ENCODE peak calls at places on chromosomes 12 and 14, in eight cellular contexts. One of them, this sample, is unnamed.

GRCh38 chr12:71439613-71440392 is at the start of gene LGR5:
- DNase-seq in CD8-positive, alpha-beta T cell: no peak
- DNase-seq in foreskin fibroblast: peak; percentile 19
- DNase-seq in fibroblast of pulmonary artery: peak; percentile 19
- DNase-seq in psoas muscle: peak; percentile 36
- DNase-seq in brain microvascular endothelial cell: no peak
- DNase-seq in lung: no peak
- DNase-seq in A549: no peak
- DNase-seq in this sample: peak; percentile 21

GRCh38 chr14:81655423-81656314 is 122.0 kb upstream of the SEL1L start:
- DNase-seq in fibroblast of pulmonary artery: no peak
- DNase-seq in lung: no peak
- DNase-seq in psoas muscle: no peak
- DNase-seq in A549: no peak
- DNase-seq in foreskin fibroblast: no peak
- DNase-seq in CD8-positive, alpha-beta T cell: no peak
- DNase-seq in brain microvascular endothelial cell: no peak
- DNase-seq in this sample: peak; percentile 22

GRCh38 chr12:3241621-3242020 is 164.4 kb downstream of the TSPAN9 start:
- DNase-seq in A549: no peak
- DNase-seq in CD8-positive, alpha-beta T cell: no peak
- DNase-seq in fibroblast of pulmonary artery: no peak
- DNase-seq in foreskin fibroblast: no peak
- DNase-seq in lung: no peak
- DNase-seq in brain microvascular endothelial cell: no peak
- DNase-seq in psoas muscle: peak; percentile 65
- DNase-seq in this sample: no peak

GRCh38 chr14:64673748-64674147 is 30.5 kb upstream of the PLEKHG3 start:
- DNase-seq in A549: no peak
- DNase-seq in fibroblast of pulmonary artery: no peak
- DNase-seq in psoas muscle: no peak
- DNase-seq in CD8-positive, alpha-beta T cell: peak; percentile 16
- DNase-seq in lung: no peak
- DNase-seq in foreskin fibroblast: no peak
- DNase-seq in brain microvascular endothelial cell: no peak
- DNase-seq in this sample: peak; percentile 79

GRCh38 chr12:100460702-100461101 is 13.0 kb upstream of the NR1H4 start:
- DNase-seq in lung: no peak
- DNase-seq in fibroblast of pulmonary artery: no peak
- DNase-seq in brain microvascular endothelial cell: no peak
- DNase-seq in CD8-positive, alpha-beta T cell: no peak
- DNase-seq in A549: no peak
- DNase-seq in foreskin fibroblast: no peak
- DNase-seq in psoas muscle: no peak
- DNase-seq in this sample: no peak

GRCh38 chr14:23443411-23443812 is 8.0 kb upstream of the MYH7 start:
- DNase-seq in lung: no peak
- DNase-seq in brain microvascular endothelial cell: no peak
- DNase-seq in psoas muscle: no peak
- DNase-seq in fibroblast of pulmonary artery: no peak
- DNase-seq in CD8-positive, alpha-beta T cell: no peak
- DNase-seq in A549: no peak
- DNase-seq in foreskin fibroblast: no peak
- DNase-seq in this sample: no peak

GRCh38 chr12:132018193-132018916 is 68.6 kb downstream of the EP400 start:
- DNase-seq in CD8-positive, alpha-beta T cell: no peak
- DNase-seq in psoas muscle: no peak
- DNase-seq in A549: no peak
- DNase-seq in foreskin fibroblast: no peak
- DNase-seq in fibroblast of pulmonary artery: no peak
- DNase-seq in lung: no peak
- DNase-seq in brain microvascular endothelial cell: no peak
- DNase-seq in this sample: peak; percentile 5

GRCh38 chr12:130557201-130557600 is 158.9 kb downstream of the RIMBP2 start:
- DNase-seq in CD8-positive, alpha-beta T cell: no peak
- DNase-seq in psoas muscle: no peak
- DNase-seq in foreskin fibroblast: no peak
- DNase-seq in fibroblast of pulmonary artery: no peak
- DNase-seq in brain microvascular endothelial cell: no peak
- DNase-seq in A549: no peak
- DNase-seq in lung: no peak
- DNase-seq in this sample: no peak

GRCh38 chr12:18629916-18630315 is 107.9 kb downstream of the PLCZ1 start:
- DNase-seq in brain microvascular endothelial cell: no peak
- DNase-seq in fibroblast of pulmonary artery: no peak
- DNase-seq in lung: no peak
- DNase-seq in A549: no peak
- DNase-seq in foreskin fibroblast: no peak
- DNase-seq in CD8-positive, alpha-beta T cell: no peak
- DNase-seq in psoas muscle: no peak
- DNase-seq in this sample: peak; percentile 51

GRCh38 chr12:31570880-31571279 is 20.1 kb downstream of the DENND5B start:
- DNase-seq in fibroblast of pulmonary artery: peak; percentile 30
- DNase-seq in A549: no peak
- DNase-seq in CD8-positive, alpha-beta T cell: no peak
- DNase-seq in brain microvascular endothelial cell: peak; percentile 20
- DNase-seq in psoas muscle: no peak
- DNase-seq in lung: no peak
- DNase-seq in foreskin fibroblast: no peak
- DNase-seq in this sample: no peak

GRCh38 chr14:105116451-105117256 is 51.4 kb upstream of the GPR132 start:
- DNase-seq in psoas muscle: no peak
- DNase-seq in brain microvascular endothelial cell: no peak
- DNase-seq in fibroblast of pulmonary artery: no peak
- DNase-seq in CD8-positive, alpha-beta T cell: no peak
- DNase-seq in lung: no peak
- DNase-seq in foreskin fibroblast: no peak
- DNase-seq in A549: no peak
- DNase-seq in this sample: no peak

GRCh38 chr14:76942288-76942778 is 86.2 kb downstream of the IRF2BPL start:
- DNase-seq in foreskin fibroblast: no peak
- DNase-seq in brain microvascular endothelial cell: no peak
- DNase-seq in CD8-positive, alpha-beta T cell: no peak
- DNase-seq in lung: no peak
- DNase-seq in fibroblast of pulmonary artery: no peak
- DNase-seq in A549: no peak
- DNase-seq in psoas muscle: no peak
- DNase-seq in this sample: no peak

GRCh38 chr12:53486730-53487487 is 12.3 kb downstream of the MAP3K12 start:
- DNase-seq in CD8-positive, alpha-beta T cell: no peak
- DNase-seq in fibroblast of pulmonary artery: no peak
- DNase-seq in psoas muscle: no peak
- DNase-seq in lung: no peak
- DNase-seq in foreskin fibroblast: no peak
- DNase-seq in brain microvascular endothelial cell: no peak
- DNase-seq in A549: no peak
- DNase-seq in this sample: no peak

GRCh38 chr14:52267501-52268190 is at the start of gene PTGDR:
- DNase-seq in fibroblast of pulmonary artery: peak; percentile 6
- DNase-seq in CD8-positive, alpha-beta T cell: no peak
- DNase-seq in psoas muscle: peak; percentile 23
- DNase-seq in lung: no peak
- DNase-seq in A549: no peak
- DNase-seq in foreskin fibroblast: no peak
- DNase-seq in brain microvascular endothelial cell: no peak
- DNase-seq in this sample: peak; percentile 13

GRCh38 chr14:52900731-52901130 is 50.1 kb downstream of the FERMT2 start:
- DNase-seq in brain microvascular endothelial cell: no peak
- DNase-seq in lung: no peak
- DNase-seq in foreskin fibroblast: no peak
- DNase-seq in A549: no peak
- DNase-seq in psoas muscle: no peak
- DNase-seq in CD8-positive, alpha-beta T cell: no peak
- DNase-seq in fibroblast of pulmonary artery: no peak
- DNase-seq in this sample: peak; percentile 52

GRCh38 chr14:22780105-22780679 is 13.7 kb downstream of the OXA1L start:
- DNase-seq in foreskin fibroblast: no peak
- DNase-seq in psoas muscle: no peak
- DNase-seq in lung: no peak
- DNase-seq in brain microvascular endothelial cell: peak; percentile 4
- DNase-seq in fibroblast of pulmonary artery: peak; percentile 65
- DNase-seq in CD8-positive, alpha-beta T cell: no peak
- DNase-seq in A549: no peak
- DNase-seq in this sample: no peak

GRCh38 chr12:47321436-47321835 is 241.7 kb upstream of the AMIGO2 start:
- DNase-seq in A549: no peak
- DNase-seq in foreskin fibroblast: no peak
- DNase-seq in CD8-positive, alpha-beta T cell: no peak
- DNase-seq in lung: no peak
- DNase-seq in fibroblast of pulmonary artery: no peak
- DNase-seq in psoas muscle: no peak
- DNase-seq in brain microvascular endothelial cell: no peak
- DNase-seq in this sample: no peak

GRCh38 chr12:47318963-47319362 is 239.2 kb upstream of the AMIGO2 start:
- DNase-seq in A549: no peak
- DNase-seq in foreskin fibroblast: no peak
- DNase-seq in fibroblast of pulmonary artery: no peak
- DNase-seq in lung: no peak
- DNase-seq in brain microvascular endothelial cell: no peak
- DNase-seq in psoas muscle: no peak
- DNase-seq in CD8-positive, alpha-beta T cell: no peak
- DNase-seq in this sample: no peak

GRCh38 chr12:47319746-47320145 is 240.0 kb upstream of the AMIGO2 start:
- DNase-seq in psoas muscle: no peak
- DNase-seq in foreskin fibroblast: no peak
- DNase-seq in fibroblast of pulmonary artery: no peak
- DNase-seq in lung: no peak
- DNase-seq in A549: no peak
- DNase-seq in CD8-positive, alpha-beta T cell: no peak
- DNase-seq in brain microvascular endothelial cell: no peak
- DNase-seq in this sample: no peak

GRCh38 chr12:47316609-47317049 is 236.9 kb upstream of the AMIGO2 start:
- DNase-seq in A549: no peak
- DNase-seq in fibroblast of pulmonary artery: peak; percentile 64
- DNase-seq in psoas muscle: no peak
- DNase-seq in brain microvascular endothelial cell: no peak
- DNase-seq in CD8-positive, alpha-beta T cell: no peak
- DNase-seq in lung: no peak
- DNase-seq in foreskin fibroblast: no peak
- DNase-seq in this sample: no peak

GRCh38 chr12:47317182-47317915 is 237.6 kb upstream of the AMIGO2 start:
- DNase-seq in A549: no peak
- DNase-seq in psoas muscle: no peak
- DNase-seq in fibroblast of pulmonary artery: no peak
- DNase-seq in brain microvascular endothelial cell: no peak
- DNase-seq in lung: no peak
- DNase-seq in CD8-positive, alpha-beta T cell: no peak
- DNase-seq in foreskin fibroblast: no peak
- DNase-seq in this sample: no peak
- TF ChIP-seq CTCF in A549: no peak
- TF ChIP-seq CTCF in psoas muscle: no peak
- TF ChIP-seq CTCF in fibroblast of pulmonary artery: no peak
- TF ChIP-seq CTCF in brain microvascular endothelial cell: no peak
- TF ChIP-seq CTCF in lung: no peak
- TF ChIP-seq CTCF in CD8-positive, alpha-beta T cell: no peak
- TF ChIP-seq CTCF in foreskin fibroblast: no peak
- TF ChIP-seq CTCF in this sample: no peak

GRCh38 chr12:116336542-116337065 is 59.1 kb upstream of the MED13L start:
- DNase-seq in A549: no peak
- DNase-seq in psoas muscle: no peak
- DNase-seq in foreskin fibroblast: no peak
- DNase-seq in lung: no peak
- DNase-seq in fibroblast of pulmonary artery: peak; percentile 54
- DNase-seq in CD8-positive, alpha-beta T cell: no peak
- DNase-seq in brain microvascular endothelial cell: peak; percentile 15
- DNase-seq in this sample: peak; percentile 58

GRCh38 chr12:116337312-116337711 is 59.8 kb upstream of the MED13L start:
- DNase-seq in psoas muscle: no peak
- DNase-seq in lung: no peak
- DNase-seq in fibroblast of pulmonary artery: no peak
- DNase-seq in brain microvascular endothelial cell: no peak
- DNase-seq in CD8-positive, alpha-beta T cell: no peak
- DNase-seq in A549: no peak
- DNase-seq in foreskin fibroblast: no peak
- DNase-seq in this sample: no peak

GRCh38 chr12:116331876-116332275 is 54.4 kb upstream of the MED13L start:
- DNase-seq in CD8-positive, alpha-beta T cell: no peak
- DNase-seq in brain microvascular endothelial cell: no peak
- DNase-seq in lung: no peak
- DNase-seq in foreskin fibroblast: no peak
- DNase-seq in A549: no peak
- DNase-seq in psoas muscle: no peak
- DNase-seq in fibroblast of pulmonary artery: no peak
- DNase-seq in this sample: peak; percentile 56

GRCh38 chr12:116333402-116333801 is 55.9 kb upstream of the MED13L start:
- DNase-seq in A549: no peak
- DNase-seq in brain microvascular endothelial cell: no peak
- DNase-seq in foreskin fibroblast: no peak
- DNase-seq in CD8-positive, alpha-beta T cell: no peak
- DNase-seq in lung: no peak
- DNase-seq in psoas muscle: no peak
- DNase-seq in fibroblast of pulmonary artery: no peak
- DNase-seq in this sample: no peak

GRCh38 chr12:116332705-116333380 is 55.4 kb upstream of the MED13L start:
- DNase-seq in brain microvascular endothelial cell: no peak
- DNase-seq in psoas muscle: no peak
- DNase-seq in CD8-positive, alpha-beta T cell: no peak
- DNase-seq in fibroblast of pulmonary artery: no peak
- DNase-seq in foreskin fibroblast: no peak
- DNase-seq in lung: no peak
- DNase-seq in A549: no peak
- DNase-seq in this sample: peak; percentile 46
- H3K4me3 ChIP-seq in brain microvascular endothelial cell: no peak overlapping the region
- H3K4me3 ChIP-seq in psoas muscle: no peak overlapping the region
- H3K4me3 ChIP-seq in CD8-positive, alpha-beta T cell: no peak overlapping the region
- H3K4me3 ChIP-seq in fibroblast of pulmonary artery: no peak overlapping the region
- H3K4me3 ChIP-seq in foreskin fibroblast: no peak overlapping the region
- H3K4me3 ChIP-seq in lung: no peak overlapping the region
- H3K4me3 ChIP-seq in A549: no peak overlapping the region
- H3K4me3 ChIP-seq in this sample: no peak overlapping the region

GRCh38 chr14:92323031-92323915 is at the start of gene SLC24A4:
- DNase-seq in foreskin fibroblast: peak; percentile 10
- DNase-seq in brain microvascular endothelial cell: no peak
- DNase-seq in fibroblast of pulmonary artery: no peak
- DNase-seq in A549: peak; percentile 40
- DNase-seq in lung: no peak
- DNase-seq in CD8-positive, alpha-beta T cell: no peak
- DNase-seq in psoas muscle: peak; percentile 18
- DNase-seq in this sample: peak; percentile 36
- TF ChIP-seq CTCF in foreskin fibroblast: no peak
- TF ChIP-seq CTCF in brain microvascular endothelial cell: no peak
- TF ChIP-seq CTCF in fibroblast of pulmonary artery: no peak
- TF ChIP-seq CTCF in A549: no peak
- TF ChIP-seq CTCF in lung: no peak
- TF ChIP-seq CTCF in CD8-positive, alpha-beta T cell: no peak
- TF ChIP-seq CTCF in psoas muscle: no peak
- TF ChIP-seq CTCF in this sample: no peak

GRCh38 chr12:108119126-108119973 is 9.7 kb upstream of the WSCD2 start:
- DNase-seq in foreskin fibroblast: no peak
- DNase-seq in A549: no peak
- DNase-seq in CD8-positive, alpha-beta T cell: no peak
- DNase-seq in psoas muscle: no peak
- DNase-seq in lung: no peak
- DNase-seq in fibroblast of pulmonary artery: no peak
- DNase-seq in brain microvascular endothelial cell: no peak
- DNase-seq in this sample: no peak
- H3K4me3 ChIP-seq in foreskin fibroblast: no peak overlapping the region
- H3K4me3 ChIP-seq in A549: no peak overlapping the region
- H3K4me3 ChIP-seq in CD8-positive, alpha-beta T cell: no peak overlapping the region
- H3K4me3 ChIP-seq in psoas muscle: no peak overlapping the region
- H3K4me3 ChIP-seq in lung: no peak overlapping the region
- H3K4me3 ChIP-seq in fibroblast of pulmonary artery: no peak overlapping the region
- H3K4me3 ChIP-seq in brain microvascular endothelial cell: no peak overlapping the region
- H3K4me3 ChIP-seq in this sample: no peak overlapping the region